ENCODE peak calls at places on chromosomes 2 and 18, in four cellular contexts. One of them, this sample, is unnamed.

GRCh38 chr2:64189167-64189566 is 44.9 kb upstream of the PELI1 start:
- DNase-seq in mesendoderm: no peak
- DNase-seq in IMR-90: no peak
- DNase-seq in neuronal stem cell: no peak
- DNase-seq in this sample: no peak

GRCh38 chr2:240437861-240438809 is 2.7 kb downstream of the GPC1 start:
- DNase-seq in mesendoderm: peak; percentile 66
- DNase-seq in IMR-90: peak; percentile 42
- DNase-seq in neuronal stem cell: peak; percentile 71
- DNase-seq in this sample: no peak

GRCh38 chr2:63434024-63434423 is 154.3 kb downstream of the WDPCP start:
- DNase-seq in mesendoderm: no peak
- DNase-seq in IMR-90: no peak
- DNase-seq in neuronal stem cell: no peak
- DNase-seq in this sample: no peak

GRCh38 chr18:62386616-62387015 is 61.5 kb downstream of the TNFRSF11A start:
- DNase-seq in mesendoderm: no peak
- DNase-seq in IMR-90: no peak
- DNase-seq in neuronal stem cell: no peak
- DNase-seq in this sample: no peak

GRCh38 chr2:220499281-220499680 is 871.9 kb downstream of the SLC4A3 start:
- DNase-seq in mesendoderm: peak; percentile 33
- DNase-seq in IMR-90: peak; percentile 80
- DNase-seq in neuronal stem cell: no peak
- DNase-seq in this sample: no peak

GRCh38 chr2:193695367-193695766 is 1500.6 kb upstream of the TMEFF2 start:
- DNase-seq in mesendoderm: peak; percentile 13
- DNase-seq in IMR-90: no peak
- DNase-seq in neuronal stem cell: no peak
- DNase-seq in this sample: no peak

GRCh38 chr2:70656421-70657010 is 102.9 kb upstream of the TGFA start:
- DNase-seq in mesendoderm: no peak
- DNase-seq in IMR-90: no peak
- DNase-seq in neuronal stem cell: no peak
- DNase-seq in this sample: peak; percentile 43

GRCh38 chr2:120354467-120354866 is 8.5 kb downstream of the INHBB start:
- DNase-seq in mesendoderm: no peak
- DNase-seq in IMR-90: no peak
- DNase-seq in neuronal stem cell: no peak
- DNase-seq in this sample: no peak

GRCh38 chr2:96391153-96391827 is 55.7 kb downstream of the NCAPH start:
- DNase-seq in mesendoderm: no peak
- DNase-seq in IMR-90: no peak
- DNase-seq in neuronal stem cell: no peak
- DNase-seq in this sample: no peak

GRCh38 chr2:79994915-79995419 is 309.6 kb downstream of the LRRTM1 start:
- DNase-seq in mesendoderm: no peak
- DNase-seq in IMR-90: peak; percentile 61
- DNase-seq in neuronal stem cell: no peak
- DNase-seq in this sample: no peak

GRCh38 chr2:54986266-54986665 is 64.0 kb downstream of the RTN4 start:
- DNase-seq in mesendoderm: no peak
- DNase-seq in IMR-90: peak; percentile 57
- DNase-seq in neuronal stem cell: no peak
- DNase-seq in this sample: no peak

GRCh38 chr18:41372266-41372665 is 582.8 kb upstream of the PIK3C3 start:
- DNase-seq in mesendoderm: peak; percentile 49
- DNase-seq in IMR-90: no peak
- DNase-seq in neuronal stem cell: no peak
- DNase-seq in this sample: no peak

GRCh38 chr18:5297582-5297981 is 2.1 kb upstream of the ZBTB14 start:
- DNase-seq in mesendoderm: no peak
- DNase-seq in IMR-90: no peak
- DNase-seq in neuronal stem cell: no peak
- DNase-seq in this sample: no peak

GRCh38 chr2:163662141-163662780 is 73.5 kb downstream of the FIGN start:
- DNase-seq in mesendoderm: peak; percentile 49
- DNase-seq in IMR-90: peak; percentile 37
- DNase-seq in neuronal stem cell: no peak
- DNase-seq in this sample: no peak

GRCh38 chr2:158533009-158533408 is 76.3 kb downstream of the PKP4 start:
- DNase-seq in mesendoderm: peak; percentile 55
- DNase-seq in IMR-90: no peak
- DNase-seq in neuronal stem cell: no peak
- DNase-seq in this sample: no peak

GRCh38 chr2:98479959-98480524 is 35.4 kb downstream of the INPP4A start:
- DNase-seq in mesendoderm: peak; percentile 46
- DNase-seq in IMR-90: peak; percentile 62
- DNase-seq in neuronal stem cell: no peak
- DNase-seq in this sample: no peak

GRCh38 chr18:5414546-5414945 is 119.0 kb upstream of the ZBTB14 start:
- DNase-seq in mesendoderm: peak; percentile 46
- DNase-seq in IMR-90: no peak
- DNase-seq in neuronal stem cell: peak; percentile 54
- DNase-seq in this sample: no peak

GRCh38 chr2:151945602-151946001 is 117.4 kb upstream of the ARL5A start:
- DNase-seq in mesendoderm: no peak
- DNase-seq in IMR-90: no peak
- DNase-seq in neuronal stem cell: no peak
- DNase-seq in this sample: no peak

GRCh38 chr2:183709829-183710228 is 585.6 kb downstream of the NUP35 start:
- DNase-seq in mesendoderm: peak; percentile 5
- DNase-seq in IMR-90: no peak
- DNase-seq in neuronal stem cell: no peak
- DNase-seq in this sample: no peak

GRCh38 chr2:236675051-236675450 is 105.4 kb downstream of the ACKR3 start:
- DNase-seq in mesendoderm: no peak
- DNase-seq in IMR-90: peak; percentile 2
- DNase-seq in neuronal stem cell: no peak
- DNase-seq in this sample: no peak

GRCh38 chr2:138504546-138505239 is 3.1 kb downstream of the SPOPL start:
- DNase-seq in mesendoderm: no peak
- DNase-seq in IMR-90: no peak
- DNase-seq in neuronal stem cell: no peak
- DNase-seq in this sample: no peak

GRCh38 chr2:100036793-100037192 is 105.6 kb downstream of the AFF3 start:
- DNase-seq in mesendoderm: no peak
- DNase-seq in IMR-90: no peak
- DNase-seq in neuronal stem cell: no peak
- DNase-seq in this sample: no peak

GRCh38 chr2:112147382-112147781 is 9.2 kb downstream of the FBLN7 start:
- DNase-seq in mesendoderm: no peak
- DNase-seq in IMR-90: no peak
- DNase-seq in neuronal stem cell: no peak
- DNase-seq in this sample: no peak

GRCh38 chr2:112149866-112150435 is 11.8 kb downstream of the FBLN7 start:
- DNase-seq in mesendoderm: no peak
- DNase-seq in IMR-90: no peak
- DNase-seq in neuronal stem cell: no peak
- DNase-seq in this sample: no peak

GRCh38 chr2:112149194-112149593 is 11.0 kb downstream of the FBLN7 start:
- DNase-seq in mesendoderm: no peak
- DNase-seq in IMR-90: no peak
- DNase-seq in neuronal stem cell: no peak
- DNase-seq in this sample: no peak

GRCh38 chr2:112147796-112148195 is 9.6 kb downstream of the FBLN7 start:
- DNase-seq in mesendoderm: no peak
- DNase-seq in IMR-90: no peak
- DNase-seq in neuronal stem cell: no peak
- DNase-seq in this sample: peak; percentile 39

DNA sequence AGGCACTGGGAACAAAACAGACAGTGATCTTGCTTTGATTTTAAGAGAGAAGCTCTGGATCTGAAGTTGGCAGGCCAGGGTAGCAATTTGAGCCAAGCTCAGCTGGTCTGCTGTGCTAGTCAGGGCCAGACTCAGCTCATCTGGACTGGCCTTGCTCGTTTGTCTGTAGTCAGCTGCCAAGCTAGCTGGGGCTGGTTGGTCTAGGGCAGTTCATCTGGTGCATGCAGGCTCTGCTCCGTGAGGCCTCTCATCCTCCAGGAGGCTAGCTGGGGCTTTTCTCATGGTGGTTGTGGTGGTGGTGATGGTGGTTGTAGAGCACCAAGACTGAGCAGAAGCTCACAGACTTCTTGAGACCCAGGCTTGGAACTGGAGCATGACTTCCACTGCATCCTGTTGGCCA is 10.3 kb downstream of the FBLN7 start:
- DNase-seq in mesendoderm: no peak
- DNase-seq in IMR-90: no peak
- DNase-seq in neuronal stem cell: no peak
- DNase-seq in this sample: no peak
- H2BK120ac ChIP-seq in mesendoderm: no peak overlapping the region
- H2BK120ac ChIP-seq in IMR-90: no peak overlapping the region
- H2BK120ac ChIP-seq in neuronal stem cell: no peak overlapping the region
- H2BK120ac ChIP-seq in this sample: no peak overlapping the region

GRCh38 chr18:24372279-24372678 is 25.3 kb downstream of the OSBPL1A start:
- DNase-seq in mesendoderm: no peak
- DNase-seq in IMR-90: no peak
- DNase-seq in neuronal stem cell: no peak
- DNase-seq in this sample: no peak
- H2BK120ac ChIP-seq in mesendoderm: no peak overlapping the region
- H2BK120ac ChIP-seq in IMR-90: no peak overlapping the region
- H2BK120ac ChIP-seq in neuronal stem cell: no peak overlapping the region
- H2BK120ac ChIP-seq in this sample: no peak overlapping the region

GRCh38 chr18:26419746-26420145 is 128.6 kb downstream of the KCTD1 start:
- DNase-seq in mesendoderm: no peak
- DNase-seq in IMR-90: no peak
- DNase-seq in neuronal stem cell: no peak
- DNase-seq in this sample: no peak
- H2BK120ac ChIP-seq in mesendoderm: no peak overlapping the region
- H2BK120ac ChIP-seq in IMR-90: no peak overlapping the region
- H2BK120ac ChIP-seq in neuronal stem cell: no peak overlapping the region
- H2BK120ac ChIP-seq in this sample: no peak overlapping the region

DNA sequence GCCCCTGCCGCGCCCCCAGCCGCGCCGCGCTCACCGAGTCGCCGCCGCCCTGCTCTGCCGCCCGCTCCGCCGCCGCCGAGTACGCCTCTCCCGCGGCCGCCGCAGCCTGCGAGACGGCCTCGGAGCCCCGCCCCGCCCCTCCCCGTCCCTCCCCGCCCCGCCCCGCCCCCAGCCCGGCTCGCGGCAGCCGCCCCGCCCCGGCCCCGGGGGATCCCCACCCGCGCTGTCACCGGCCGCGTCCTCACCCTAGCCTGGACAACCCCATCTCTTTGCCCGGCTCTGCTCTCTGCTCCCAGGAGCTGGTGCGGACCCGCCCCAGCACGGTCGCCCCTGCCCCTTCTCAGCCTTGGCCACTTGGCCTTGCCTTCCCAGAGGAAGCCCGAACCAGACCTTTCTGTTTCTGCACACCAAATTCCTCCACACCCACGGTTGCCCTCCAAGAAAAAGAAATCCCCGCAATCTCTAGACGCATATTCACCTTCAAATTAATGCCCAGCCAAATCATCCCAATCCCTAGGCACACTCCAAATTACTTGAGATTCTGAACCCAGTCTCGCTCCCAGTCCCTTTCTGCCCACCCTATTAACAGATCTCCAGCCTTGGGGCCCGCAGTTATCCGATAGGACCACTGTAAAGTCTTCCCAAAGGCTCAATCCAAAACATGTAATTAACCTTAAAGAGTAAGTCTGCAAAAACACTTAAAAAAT is at the start of gene CYRIA:
- DNase-seq in mesendoderm: peak; percentile 30
- DNase-seq in IMR-90: no peak
- DNase-seq in neuronal stem cell: peak; percentile 46
- DNase-seq in this sample: no peak
- H2BK120ac ChIP-seq in mesendoderm: no peak within 1 kb of the TSS
- H2BK120ac ChIP-seq in IMR-90: no peak within 1 kb of the TSS
- H2BK120ac ChIP-seq in neuronal stem cell: no peak within 1 kb of the TSS
- H2BK120ac ChIP-seq in this sample: no peak within 1 kb of the TSS

GRCh38 chr2:29335391-29335790 is 220.2 kb downstream of the CLIP4 start:
- DNase-seq in mesendoderm: no peak
- DNase-seq in IMR-90: no peak
- DNase-seq in neuronal stem cell: no peak
- DNase-seq in this sample: no peak
- H2BK120ac ChIP-seq in mesendoderm: no peak overlapping the region
- H2BK120ac ChIP-seq in IMR-90: no peak overlapping the region
- H2BK120ac ChIP-seq in neuronal stem cell: no peak overlapping the region
- H2BK120ac ChIP-seq in this sample: no peak overlapping the region

DNA sequence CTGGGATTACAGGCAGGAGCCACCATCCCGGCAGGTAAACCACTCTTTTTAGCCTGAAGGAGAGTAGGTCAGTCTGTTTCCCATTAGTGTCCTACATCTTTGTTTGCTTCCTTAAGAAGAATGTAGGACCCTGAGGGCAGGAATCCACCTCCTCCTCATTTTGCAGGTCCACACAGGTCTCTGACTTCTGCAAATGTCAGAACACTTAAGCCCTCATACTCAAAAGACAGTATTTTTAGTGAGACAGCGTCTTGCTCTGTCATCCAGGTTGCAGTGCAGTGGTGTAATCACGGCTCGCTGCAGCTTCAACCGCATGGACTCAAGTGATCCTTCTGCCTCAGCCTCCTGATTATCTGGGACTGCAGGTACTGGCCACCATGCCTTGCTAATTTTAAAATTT is 9.3 kb downstream of the PSTPIP2 start:
- DNase-seq in mesendoderm: peak; percentile 54
- DNase-seq in IMR-90: no peak
- DNase-seq in neuronal stem cell: no peak
- DNase-seq in this sample: no peak
- H2BK120ac ChIP-seq in mesendoderm: no peak overlapping the region
- H2BK120ac ChIP-seq in IMR-90: no peak overlapping the region
- H2BK120ac ChIP-seq in neuronal stem cell: no peak overlapping the region
- H2BK120ac ChIP-seq in this sample: no peak overlapping the region